ENCODE peak calls at places on chromosomes 12 and 14, in nine cellular contexts. A is CD8-positive, alpha-beta memory T cell; O is GM23248; K is aorta; N is effector memory CD4-positive, alpha-beta T cell; T is BE2C; F is lower lobe of right lung; V is pancreas; H is H7. Q is an unnamed sample. For H3K36me3, the result is how much of the 10 kb centered on the place peaks cover.

GRCh38 chr12:120455302-120455701 is 9.1 kb downstream of the GATC start:
- DNase-seq in F (no peak), N (no peak), T (no peak), H (no peak), V (peak), O (no peak), A (no peak), K (no peak), Q (no peak)

GRCh38 chr12:113239288-113239771 is 18.1 kb downstream of the TPCN1 start:
- DNase-seq in N (no peak), A (no peak), H (no peak), T (no peak), V (no peak), F (no peak), K (peak), O (no peak), Q (no peak)

GRCh38 chr12:130826151-130826801 is 12.8 kb downstream of the STX2 start:
- DNase-seq in F (peak), A (peak), H (peak), V (peak), N (peak), K (no peak), O (peak), T (peak), Q (no peak)

GRCh38 chr14:61177279-61178225 is 103.6 kb downstream of the TMEM30B start:
- DNase-seq in O (peak), V (no peak), T (no peak), K (no peak), N (no peak), A (no peak), F (no peak), H (no peak), Q (no peak)

GRCh38 chr14:100406505-100407131 is 83.5 kb downstream of the SLC25A47 start:
- DNase-seq in T (no peak), N (no peak), F (no peak), H (no peak), V (no peak), K (peak), A (no peak), O (peak), Q (peak)

GRCh38 chr14:54796961-54797360 is 105.7 kb downstream of the GCH1 start:
- DNase-seq in F (no peak), N (no peak), O (peak), K (no peak), V (no peak), A (no peak), T (no peak), H (no peak), Q (no peak)

GRCh38 chr14:89304972-89305703 is 111.9 kb downstream of the FOXN3 start:
- DNase-seq in T (no peak), N (no peak), F (no peak), H (no peak), A (no peak), O (peak), K (no peak), V (no peak), Q (no peak)

GRCh38 chr12:75692883-75693282 is 181.5 kb upstream of the KRR1 start:
- DNase-seq in F (no peak), H (no peak), K (no peak), N (no peak), V (no peak), T (no peak), A (no peak), O (peak), Q (no peak)

GRCh38 chr12:130401703-130402102 is 64.0 kb downstream of the PIWIL1 start:
- DNase-seq in F (no peak), H (peak), K (no peak), O (no peak), T (no peak), V (no peak), A (no peak), N (no peak), Q (no peak)

GRCh38 chr12:40146800-40147797 is 41.2 kb upstream of the SLC2A13 start:
- DNase-seq in O (no peak), T (no peak), A (no peak), N (no peak), V (no peak), H (no peak), F (no peak), K (no peak), Q (no peak)

GRCh38 chr12:65414526-65414925 is 136.0 kb downstream of the MSRB3 start:
- DNase-seq in V (no peak), A (no peak), K (no peak), H (no peak), O (peak), T (no peak), F (no peak), N (no peak), Q (no peak)

GRCh38 chr12:538731-539539 is 79.2 kb downstream of the B4GALNT3 start:
- DNase-seq in V (peak), N (peak), O (peak), A (peak), T (peak), H (no peak), K (peak), F (peak), Q (peak)

GRCh38 chr12:89126712-89127111 is 225.6 kb downstream of the DUSP6 start:
- DNase-seq in O (peak), A (no peak), H (no peak), N (no peak), K (no peak), T (no peak), F (no peak), V (no peak), Q (no peak)

GRCh38 chr12:39605996-39606395 is 13.6 kb downstream of the ABCD2 start:
- DNase-seq in H (no peak), F (no peak), V (no peak), N (no peak), K (no peak), T (no peak), O (no peak), A (no peak), Q (no peak)

GRCh38 chr12:4766445-4766844 is 46.2 kb downstream of the GALNT8 start:
- DNase-seq in A (no peak), K (no peak), T (no peak), H (no peak), N (no peak), O (no peak), V (no peak), F (no peak), Q (no peak)

GRCh38 chr12:112023759-112024396 is 10.7 kb downstream of the ERP29 start:
- DNase-seq in K (no peak), V (no peak), A (no peak), H (peak), T (no peak), O (no peak), N (no peak), F (no peak), Q (no peak)
- H3K36me3 ChIP-seq in K (under half), V (under half), A (under half), H (under half), T (half or more), O (under half), N (under half), F (half or more), Q (under half)

GRCh38 chr12:67531519-67531918 is 117.0 kb upstream of the DYRK2 start:
- DNase-seq in O (peak), H (no peak), N (no peak), V (no peak), F (no peak), K (no peak), A (no peak), T (no peak), Q (no peak)
- H3K36me3 ChIP-seq in O (under half), H (under half), N (under half), V (under half), F (under half), K (under half), A (under half), T (under half), Q (under half)

GRCh38 chr12:2651061-2651965 is 143.5 kb upstream of the FKBP4 start:
- DNase-seq in O (no peak), H (no peak), A (no peak), V (no peak), N (no peak), K (peak), T (no peak), F (no peak), Q (no peak)
- H3K36me3 ChIP-seq in O (under half), H (under half), A (under half), V (under half), N (under half), K (under half), T (under half), F (under half), Q (under half)

GRCh38 chr12:54279227-54279631 is 693 bp downstream of the CBX5 start:
- DNase-seq in N (no peak), A (no peak), K (no peak), V (no peak), T (no peak), H (no peak), F (no peak), O (no peak), Q (no peak)
- H3K36me3 ChIP-seq in N (under half), A (under half), K (under half), V (under half), T (under half), H (under half), F (under half), O (under half), Q (under half)

GRCh38 chr12:19404232-19404880 is 34.9 kb upstream of the AEBP2 start:
- DNase-seq in K (no peak), O (no peak), F (no peak), A (peak), N (no peak), H (no peak), V (no peak), T (no peak), Q (no peak)
- H3K36me3 ChIP-seq in K (under half), O (under half), F (under half), A (under half), N (under half), H (under half), V (under half), T (under half), Q (under half)

DNA sequence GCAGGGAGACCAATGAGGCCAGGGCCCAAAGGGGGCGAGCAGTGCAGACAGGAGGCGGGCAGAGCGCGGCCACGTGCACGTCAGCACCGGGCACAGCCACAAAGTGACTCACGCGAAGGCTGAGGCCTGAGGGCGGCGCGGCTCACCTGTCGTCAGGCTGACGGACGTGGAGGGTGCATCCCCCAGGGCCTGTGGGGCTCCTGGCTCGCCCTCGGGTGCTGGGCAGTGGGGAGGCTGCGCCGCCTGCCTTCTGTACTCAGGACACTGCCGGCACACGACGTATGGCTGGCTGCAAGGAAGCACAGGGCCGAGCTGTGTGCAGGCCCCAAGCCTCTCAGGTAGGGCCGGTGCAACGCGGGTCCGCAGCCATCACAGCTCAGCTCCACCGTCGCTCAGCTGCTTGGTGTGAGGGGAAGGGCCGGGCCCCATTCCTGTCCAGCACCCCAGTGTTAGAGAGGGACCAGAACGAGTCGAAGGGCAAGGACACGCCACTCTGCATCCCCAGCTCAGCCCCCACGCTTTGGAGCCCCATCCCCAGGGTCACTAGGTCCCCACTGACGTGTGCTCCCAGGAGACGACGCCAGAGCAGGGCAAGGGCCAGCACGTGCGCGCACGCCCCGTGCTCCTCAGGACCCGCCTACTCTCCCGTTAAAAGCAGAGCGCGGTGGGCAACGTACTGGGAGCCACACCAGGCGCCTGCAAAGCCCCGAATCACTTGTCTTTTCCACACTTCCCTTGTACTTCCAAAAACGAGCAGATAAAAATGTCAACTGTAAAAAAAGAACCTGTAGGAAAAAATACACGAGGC is 24.8 kb upstream of the GOLGA3 start:
- DNase-seq in V (no peak), N (no peak), K (no peak), A (no peak), F (no peak), O (no peak), H (no peak), T (no peak), Q (no peak)
- H3K36me3 ChIP-seq in V (under half), N (half or more), K (under half), A (under half), F (half or more), O (under half), H (under half), T (half or more), Q (half or more)

DNA sequence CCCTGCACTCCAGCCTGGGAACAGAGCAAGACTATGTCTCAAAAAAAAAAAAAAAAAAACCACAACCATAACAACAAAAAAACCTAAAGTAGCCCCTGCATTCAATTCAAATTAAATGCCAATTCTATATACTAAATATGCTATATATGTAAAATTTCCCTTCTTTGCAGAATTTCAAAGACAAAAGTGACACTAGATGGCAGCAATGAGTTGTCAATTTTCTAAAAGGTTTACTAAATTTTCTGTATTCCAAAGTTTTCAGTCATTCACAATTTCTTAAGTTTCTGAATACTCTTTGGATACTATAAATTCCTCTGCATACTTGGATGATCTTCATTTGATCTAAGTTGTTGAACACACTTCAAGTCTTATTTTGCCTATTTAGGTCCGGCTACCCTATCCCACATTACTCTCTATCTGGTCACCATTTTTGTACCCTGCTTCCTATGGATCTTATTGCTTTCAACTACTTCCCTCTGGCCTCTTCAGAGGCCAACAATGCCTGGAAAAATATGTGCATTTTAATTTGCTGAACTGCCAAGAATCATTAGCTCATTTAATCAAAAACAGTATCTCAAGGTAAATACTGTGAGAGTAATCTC is 27.9 kb downstream of the HNRNPC start:
- DNase-seq in F (no peak), H (no peak), N (no peak), A (no peak), O (peak), V (no peak), K (no peak), T (no peak), Q (no peak)
- H3K36me3 ChIP-seq in F (half or more), H (under half), N (under half), A (under half), O (half or more), V (under half), K (under half), T (half or more), Q (under half)

GRCh38 chr14:73492661-73493060 is 1.9 kb downstream of the RIOX1 start:
- DNase-seq in N (no peak), F (no peak), A (no peak), O (no peak), T (no peak), H (no peak), V (no peak), K (no peak), Q (no peak)

GRCh38 chr14:73491977-73492552 is 1.3 kb downstream of the RIOX1 start:
- DNase-seq in F (no peak), A (no peak), O (no peak), N (no peak), H (no peak), K (no peak), V (no peak), T (no peak), Q (no peak)

GRCh38 chr14:73489481-73490175 is 1.1 kb upstream of the RIOX1 start:
- DNase-seq in V (no peak), K (no peak), A (no peak), H (no peak), F (no peak), O (no peak), N (no peak), T (no peak), Q (no peak)

GRCh38 chr14:73491256-73491976 is 683 bp downstream of the RIOX1 start:
- DNase-seq in O (peak), F (peak), A (peak), V (peak), N (peak), T (peak), K (peak), H (peak), Q (peak)

DNA sequence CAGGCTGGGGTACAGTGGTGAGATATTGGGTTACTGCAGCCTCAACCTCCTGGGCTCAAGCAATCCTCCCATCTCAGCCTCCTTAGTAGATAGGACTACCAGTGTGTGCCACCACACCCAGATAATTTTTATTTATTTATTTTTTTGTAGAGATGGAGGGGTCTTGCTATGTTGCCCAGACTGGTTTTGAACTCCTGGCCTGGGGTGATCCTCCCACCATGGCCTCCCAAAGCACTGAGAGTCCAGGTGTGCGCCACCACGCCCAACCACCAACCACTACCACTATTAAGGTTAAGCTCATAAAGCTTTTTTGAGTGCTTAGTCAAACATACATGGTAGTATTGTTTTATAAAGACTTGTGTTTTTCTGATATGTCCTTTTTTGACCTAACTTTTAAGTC is 3.9 kb downstream of the RIOX1 start:
- DNase-seq in F (no peak), O (no peak), H (no peak), N (no peak), A (no peak), T (no peak), K (no peak), V (no peak), Q (no peak)
- H3K36me3 ChIP-seq in F (under half), O (under half), H (under half), N (under half), A (under half), T (under half), K (under half), V (under half), Q (under half)

GRCh38 chr14:58415636-58416559 is 11.4 kb downstream of the TIMM9 start:
- DNase-seq in T (no peak), O (peak), V (no peak), H (no peak), K (no peak), A (no peak), F (no peak), N (no peak), Q (no peak)
- H3K36me3 ChIP-seq in T (half or more), O (under half), V (under half), H (under half), K (under half), A (under half), F (half or more), N (under half), Q (half or more)

DNA sequence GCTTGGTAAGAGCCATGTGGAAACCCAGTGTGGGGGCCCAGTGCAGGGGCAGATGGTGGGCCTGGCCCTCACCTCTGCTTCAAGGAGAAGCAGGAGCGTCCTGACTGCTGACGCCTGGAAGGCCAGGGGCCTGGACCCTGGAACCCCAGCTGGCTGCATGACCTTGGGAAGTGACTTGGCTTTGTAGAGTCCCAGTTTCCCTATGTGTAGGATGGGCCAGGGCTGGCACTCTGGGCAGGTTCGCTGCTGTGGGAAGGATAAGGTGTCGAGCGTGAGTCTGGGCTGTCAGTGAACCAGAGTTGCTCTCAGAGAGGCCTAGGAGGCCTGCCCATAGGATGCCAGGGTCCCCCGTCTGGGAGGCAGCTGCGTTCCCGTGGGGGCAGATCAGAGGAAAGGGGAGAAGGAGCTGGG is 43.2 kb downstream of the TRAFD1 start:
- DNase-seq in N (no peak), O (no peak), A (no peak), V (peak), K (peak), H (peak), F (no peak), T (no peak), Q (no peak)
- H3K36me3 ChIP-seq in N (under half), O (under half), A (under half), V (under half), K (under half), H (under half), F (half or more), T (under half), Q (under half)

Q was measured in stomach.